ENCODE peak calls at places on chromosomes 2 and 18, in six cellular contexts. K, S, W, P, T and A are unnamed samples. For H3K27me3, the result is how much of the 10 kb centered on the place peaks cover.

GRCh38 chr18:78781601-78781960 is 198.0 kb upstream of the SALL3 start:
- DNase-seq in S (no peak), K (no peak), P (no peak), T (no peak), W (no peak), A (no peak)

GRCh38 chr2:162118166-162119031 is 33.6 kb downstream of the GCG start:
- DNase-seq in K (no peak), P (no peak), S (peak), T (peak), W (peak), A (peak)

GRCh38 chr2:212595036-212595654 is 56.5 kb upstream of the ERBB4 start:
- DNase-seq in T (no peak), W (peak), S (no peak), K (peak), P (no peak), A (no peak)

GRCh38 chr2:38598991-38599295 is 3.8 kb downstream of the HNRNPLL start:
- DNase-seq in W (peak), S (no peak), K (no peak), P (no peak), T (no peak), A (no peak)

GRCh38 chr2:207163815-207164747 is 1.7 kb downstream of the KLF7 start:
- DNase-seq in S (peak), K (no peak), P (peak), T (no peak), W (peak), A (peak)

GRCh38 chr2:218010116-218010837 is 7.5 kb upstream of the TNS1 start:
- DNase-seq in T (no peak), S (peak), P (peak), K (no peak), W (peak), A (peak)

GRCh38 chr2:215002500-215002899 is 135.9 kb downstream of the ABCA12 start:
- DNase-seq in K (peak), W (peak), P (peak), S (no peak), T (peak), A (peak)

GRCh38 chr2:27353762-27354596 is 2.6 kb downstream of the GTF3C2 start:
- DNase-seq in T (peak), K (no peak), S (no peak), W (peak), P (no peak), A (peak)

GRCh38 chr2:238146884-238147544 is 8.5 kb downstream of the KLHL30 start:
- DNase-seq in P (no peak), K (no peak), W (no peak), T (no peak), S (no peak), A (no peak)

GRCh38 chr2:142220901-142221300 is 90.1 kb upstream of the LRP1B start:
- DNase-seq in K (no peak), P (peak), T (peak), S (no peak), W (no peak), A (peak)

GRCh38 chr18:35525795-35526475 is 28.2 kb upstream of the INO80C start:
- DNase-seq in W (no peak), P (no peak), T (no peak), S (peak), K (no peak), A (no peak)

GRCh38 chr18:36427369-36427768 is 129.9 kb downstream of the FHOD3 start:
- DNase-seq in W (no peak), T (no peak), S (no peak), K (no peak), P (no peak), A (no peak)

GRCh38 chr18:13145636-13146190 is 72.8 kb upstream of the LDLRAD4 start:
- DNase-seq in K (no peak), T (no peak), W (no peak), S (no peak), P (no peak), A (no peak)

GRCh38 chr18:13151656-13152055 is 66.9 kb upstream of the LDLRAD4 start:
- DNase-seq in P (no peak), T (no peak), K (no peak), W (no peak), S (no peak), A (no peak)

GRCh38 chr18:13141209-13141608 is 77.4 kb upstream of the LDLRAD4 start:
- DNase-seq in W (no peak), K (no peak), P (no peak), S (no peak), T (no peak), A (no peak)

DNA sequence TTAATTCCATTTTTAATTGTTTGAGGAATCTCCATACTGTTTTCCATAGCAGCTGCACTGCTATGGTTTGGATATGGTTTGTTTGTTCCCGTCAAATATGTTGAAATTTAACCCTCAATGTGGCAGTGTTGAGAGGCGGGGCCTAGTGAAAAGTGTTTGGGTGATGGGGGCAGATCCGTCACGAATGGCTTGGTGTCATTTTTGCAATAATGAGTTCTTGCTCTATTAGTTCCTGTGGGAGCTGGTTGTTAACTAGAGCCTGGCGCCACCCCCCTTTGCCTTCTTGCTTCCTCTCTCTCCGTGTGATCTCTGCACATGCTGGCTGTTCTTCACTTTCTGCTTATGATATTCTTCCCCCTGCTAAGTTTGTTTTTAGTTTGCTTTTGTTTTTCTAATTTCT is 71.4 kb upstream of the LDLRAD4 start:
- DNase-seq in P (no peak), S (no peak), T (no peak), W (no peak), K (no peak), A (no peak)
- H3K4me3 ChIP-seq in P (no peak), S (no peak), T (no peak), W (no peak), K (no peak), A (no peak)

GRCh38 chr2:176145085-176145969 is 6.0 kb upstream of the HOXD4 start:
- DNase-seq in T (no peak), S (no peak), K (no peak), W (no peak), P (no peak), A (no peak)

GRCh38 chr2:176147790-176148496 is 3.4 kb upstream of the HOXD4 start:
- DNase-seq in S (no peak), W (no peak), T (no peak), P (no peak), K (no peak), A (no peak)

GRCh38 chr2:176146645-176147044 is 4.7 kb upstream of the HOXD4 start:
- DNase-seq in P (no peak), K (no peak), W (no peak), S (no peak), T (no peak), A (no peak)

GRCh38 chr2:176147215-176147789 is 4.0 kb upstream of the HOXD4 start:
- DNase-seq in S (no peak), W (no peak), T (no peak), K (no peak), P (no peak), A (no peak)

DNA sequence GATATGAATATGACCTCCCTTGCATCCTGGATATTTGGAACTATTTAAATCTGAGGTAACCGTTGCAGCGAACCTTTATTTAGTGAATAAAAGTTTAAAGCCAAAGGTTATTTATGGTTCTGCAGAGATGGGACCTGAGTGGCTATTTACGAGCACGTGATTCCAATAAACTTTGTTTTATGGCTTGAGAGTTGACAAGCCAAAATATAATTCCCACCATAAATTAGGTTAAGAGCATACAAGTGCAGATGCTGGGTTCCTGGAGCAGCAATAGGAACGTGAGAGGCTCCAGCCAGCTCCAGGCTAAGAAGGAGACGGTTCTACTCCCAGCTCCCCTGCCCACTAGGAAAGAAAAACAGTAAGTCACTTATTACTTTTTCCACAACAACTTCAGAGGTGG is 5.2 kb upstream of the HOXD4 start:
- DNase-seq in W (no peak), S (no peak), P (no peak), T (no peak), K (no peak), A (no peak)
- H3K27me3 ChIP-seq in W (half or more), S (half or more), P (under half), T (half or more), K (under half), A (under half)

DNA sequence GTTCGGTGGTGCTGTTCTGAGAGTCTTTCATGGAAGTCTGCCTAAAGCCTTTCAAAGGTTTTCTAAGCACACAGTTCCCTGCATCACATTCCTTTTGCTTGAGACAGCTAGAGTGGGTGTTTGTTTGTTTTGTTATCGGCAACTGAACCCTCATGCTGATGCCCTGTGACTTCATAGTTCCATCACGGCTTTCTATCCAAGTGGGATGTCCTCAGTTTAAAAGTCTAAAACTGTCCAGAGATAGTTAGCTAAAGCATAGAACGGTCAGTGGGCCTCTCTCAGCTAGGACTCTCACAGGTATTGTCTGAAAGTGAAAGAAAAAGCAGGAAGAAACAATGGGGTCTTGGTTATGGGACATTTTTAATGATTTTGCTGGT is 337.3 kb downstream of the OSR1 start:
- DNase-seq in T (peak), W (peak), P (no peak), S (no peak), K (peak), A (peak)
- H3K4me3 ChIP-seq in T (no peak), W (peak), P (no peak), S (no peak), K (no peak), A (no peak)

GRCh38 chr18:46641917-46642316 is 15.1 kb downstream of the LOXHD1 start:
- DNase-seq in P (no peak), T (no peak), W (no peak), S (no peak), K (no peak), A (peak)
- H3K27me3 ChIP-seq in P (under half), T (under half), W (under half), S (under half), K (under half), A (under half)

DNA sequence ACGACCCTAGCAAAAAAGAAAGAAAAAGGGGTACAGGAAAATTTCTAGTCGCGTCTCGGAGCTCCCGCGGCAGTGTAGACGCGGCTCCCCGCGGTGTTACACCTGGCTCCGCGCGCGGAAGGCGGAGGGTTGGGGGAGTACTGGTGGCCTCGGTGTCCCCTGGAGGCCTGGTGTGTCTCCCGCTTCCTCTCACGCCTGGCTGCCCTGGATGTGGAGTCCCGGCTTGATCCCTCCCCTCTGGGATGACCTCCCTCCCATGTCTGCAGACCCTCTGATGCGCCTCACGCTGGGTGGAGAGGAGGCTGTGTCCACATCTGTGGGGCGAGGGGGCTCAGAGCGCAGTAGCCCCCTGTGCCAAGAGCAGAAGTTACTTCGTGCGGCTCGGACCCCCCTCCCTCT is 1.2 kb downstream of the KIF5C start:
- DNase-seq in P (peak), K (no peak), S (no peak), W (no peak), T (no peak), A (no peak)
- H3K4me3 ChIP-seq in P (peak), K (no peak), S (peak), W (no peak), T (no peak), A (no peak)